ENCODE peak calls at places on chromosomes 3 and 15, in eight cellular contexts. J is foreskin fibroblast; H is cerebellum; K is NAMALWA; B is dermis microvascular lymphatic vessel endothelial cell; V is CD8-positive, alpha-beta T cell; E is activated naive CD8-positive, alpha-beta T cell treated with anti-CD3 and anti-CD28 coated beads, Interleukin-2, amount 50 U/mL, for 24 hours; N is activated T-cell treated with anti-CD3 and anti-CD28 coated beads for 1 hour. F is an unnamed sample.

GRCh38 chr3:89098964-89099585 is 8.3 kb upstream of the EPHA3 start:
- DNase-seq in V (no peak), E (peak; percentile 11), H (peak; percentile 1), N (no peak), B (peak; percentile 9), K (peak; percentile 57), J (peak; percentile 78), F (no peak)

GRCh38 chr3:126850370-126851085 is 132.4 kb upstream of the PLXNA1 start:
- DNase-seq in B (no peak), J (peak; percentile 69), V (peak; percentile 11), N (no peak), H (no peak), E (no peak), K (no peak), F (no peak)

GRCh38 chr15:68114356-68114755 is 60.2 kb downstream of the PIAS1 start:
- DNase-seq in B (no peak), H (no peak), N (no peak), E (no peak), J (peak; percentile 18), K (peak; percentile 38), V (no peak), F (no peak)

GRCh38 chr3:99645277-99646106 is 7.1 kb downstream of the COL8A1 start:
- DNase-seq in V (no peak), E (no peak), K (peak; percentile 47), J (peak; percentile 79), B (no peak), H (no peak), N (no peak), F (no peak)

GRCh38 chr15:58019503-58020376 is 45.8 kb downstream of the ALDH1A2 start:
- DNase-seq in B (no peak), H (no peak), J (peak; percentile 73), E (no peak), V (no peak), K (no peak), N (no peak), F (no peak)

GRCh38 chr3:129033151-129033550 is 27.4 kb upstream of the GP9 start:
- DNase-seq in J (no peak), V (no peak), E (no peak), B (no peak), H (no peak), K (no peak), N (no peak), F (no peak)

GRCh38 chr3:134008630-134009156 is 21.0 kb downstream of the SLCO2A1 start:
- DNase-seq in V (no peak), B (no peak), K (no peak), N (no peak), E (no peak), J (peak; percentile 42), H (no peak), F (no peak)

GRCh38 chr15:40320931-40321371 is 2.5 kb upstream of the INAFM2 start:
- DNase-seq in B (peak; percentile 37), E (peak; percentile 45), J (peak; percentile 82), H (peak; percentile 84), V (peak; percentile 66), K (peak; percentile 87), N (peak; percentile 22), F (peak; percentile 64)

GRCh38 chr3:175192536-175192935 is 333.4 kb downstream of the NAALADL2 start:
- DNase-seq in E (no peak), V (no peak), H (no peak), J (peak; percentile 6), B (peak; percentile 28), K (no peak), N (no peak), F (no peak)

GRCh38 chr15:71129660-71130059 is 14.4 kb downstream of the THSD4 start:
- DNase-seq in V (no peak), K (no peak), N (no peak), J (no peak), B (no peak), E (no peak), H (no peak), F (no peak)

GRCh38 chr3:155712008-155712407 is 32.9 kb downstream of the PLCH1 start:
- DNase-seq in B (no peak), K (peak; percentile 11), H (no peak), E (no peak), N (no peak), J (peak; percentile 17), V (no peak), F (no peak)

GRCh38 chr15:40420793-40421192 is 15.2 kb downstream of the IVD start:
- DNase-seq in K (no peak), H (peak; percentile 55), E (no peak), J (no peak), B (no peak), N (no peak), V (no peak), F (peak; percentile 89)